ENCODE peak calls at places on chromosomes 11 and 22, in nine cellular contexts. One of them, this sample, is unnamed. For H3K36me3, the result is how much of the 10 kb centered on the place peaks cover.

GRCh38 chr11:46413755-46414465 is 22.3 kb upstream of the CHRM4 start:
- DNase-seq in bronchial epithelial cell: peak
- DNase-seq in Peyer's patch: no peak
- DNase-seq in IMR-90: peak
- DNase-seq in mucosa of descending colon: no peak
- DNase-seq in GM23338: no peak
- DNase-seq in SJCRH30: no peak
- DNase-seq in CD4-positive, CD25-positive, alpha-beta regulatory T cell: no peak
- DNase-seq in brain microvascular endothelial cell: no peak
- DNase-seq in this sample: no peak

GRCh38 chr11:23749762-23750430 is 747.0 kb upstream of the LUZP2 start:
- DNase-seq in bronchial epithelial cell: no peak
- DNase-seq in Peyer's patch: no peak
- DNase-seq in IMR-90: no peak
- DNase-seq in mucosa of descending colon: no peak
- DNase-seq in GM23338: no peak
- DNase-seq in SJCRH30: no peak
- DNase-seq in CD4-positive, CD25-positive, alpha-beta regulatory T cell: no peak
- DNase-seq in brain microvascular endothelial cell: no peak
- DNase-seq in this sample: no peak

GRCh38 chr22:45516923-45517675 is 14.4 kb downstream of the FBLN1 start:
- DNase-seq in bronchial epithelial cell: peak
- DNase-seq in Peyer's patch: no peak
- DNase-seq in IMR-90: peak
- DNase-seq in mucosa of descending colon: no peak
- DNase-seq in GM23338: peak
- DNase-seq in SJCRH30: no peak
- DNase-seq in CD4-positive, CD25-positive, alpha-beta regulatory T cell: no peak
- DNase-seq in brain microvascular endothelial cell: peak
- DNase-seq in this sample: no peak

GRCh38 chr11:28384418-28384817 is 276.2 kb downstream of the METTL15 start:
- DNase-seq in bronchial epithelial cell: peak
- DNase-seq in Peyer's patch: no peak
- DNase-seq in IMR-90: peak
- DNase-seq in mucosa of descending colon: no peak
- DNase-seq in GM23338: no peak
- DNase-seq in SJCRH30: peak
- DNase-seq in CD4-positive, CD25-positive, alpha-beta regulatory T cell: no peak
- DNase-seq in brain microvascular endothelial cell: peak
- DNase-seq in this sample: no peak

GRCh38 chr22:47178339-47178738 is 415.9 kb downstream of the TBC1D22A start:
- DNase-seq in bronchial epithelial cell: no peak
- DNase-seq in Peyer's patch: peak
- DNase-seq in IMR-90: no peak
- DNase-seq in mucosa of descending colon: no peak
- DNase-seq in GM23338: no peak
- DNase-seq in SJCRH30: no peak
- DNase-seq in CD4-positive, CD25-positive, alpha-beta regulatory T cell: no peak
- DNase-seq in brain microvascular endothelial cell: no peak
- DNase-seq in this sample: no peak

GRCh38 chr11:13391217-13391616 is 71.8 kb downstream of the BTBD10 start:
- DNase-seq in bronchial epithelial cell: no peak
- DNase-seq in Peyer's patch: no peak
- DNase-seq in IMR-90: no peak
- DNase-seq in mucosa of descending colon: no peak
- DNase-seq in GM23338: no peak
- DNase-seq in SJCRH30: no peak
- DNase-seq in CD4-positive, CD25-positive, alpha-beta regulatory T cell: no peak
- DNase-seq in brain microvascular endothelial cell: no peak
- DNase-seq in this sample: no peak

GRCh38 chr11:10934293-10934850 is 76.5 kb upstream of the ZBED5 start:
- DNase-seq in bronchial epithelial cell: no peak
- DNase-seq in Peyer's patch: no peak
- DNase-seq in IMR-90: no peak
- DNase-seq in mucosa of descending colon: peak
- DNase-seq in GM23338: no peak
- DNase-seq in SJCRH30: no peak
- DNase-seq in CD4-positive, CD25-positive, alpha-beta regulatory T cell: no peak
- DNase-seq in brain microvascular endothelial cell: no peak
- DNase-seq in this sample: no peak

GRCh38 chr11:128859563-128860441 is 7.3 kb downstream of the KCNJ1 start:
- DNase-seq in bronchial epithelial cell: peak
- DNase-seq in Peyer's patch: peak
- DNase-seq in IMR-90: peak
- DNase-seq in mucosa of descending colon: peak
- DNase-seq in GM23338: peak
- DNase-seq in SJCRH30: no peak
- DNase-seq in CD4-positive, CD25-positive, alpha-beta regulatory T cell: peak
- DNase-seq in brain microvascular endothelial cell: peak
- DNase-seq in this sample: peak

GRCh38 chr11:114244995-114245394 is 51.2 kb upstream of the NNMT start:
- DNase-seq in bronchial epithelial cell: no peak
- DNase-seq in Peyer's patch: no peak
- DNase-seq in IMR-90: no peak
- DNase-seq in mucosa of descending colon: no peak
- DNase-seq in GM23338: no peak
- DNase-seq in SJCRH30: no peak
- DNase-seq in CD4-positive, CD25-positive, alpha-beta regulatory T cell: no peak
- DNase-seq in brain microvascular endothelial cell: no peak
- DNase-seq in this sample: no peak

GRCh38 chr11:64366751-64367150 is 7.8 kb downstream of the RPS6KA4 start:
- DNase-seq in bronchial epithelial cell: peak
- DNase-seq in Peyer's patch: no peak
- DNase-seq in IMR-90: peak
- DNase-seq in mucosa of descending colon: no peak
- DNase-seq in GM23338: no peak
- DNase-seq in SJCRH30: no peak
- DNase-seq in CD4-positive, CD25-positive, alpha-beta regulatory T cell: no peak
- DNase-seq in brain microvascular endothelial cell: no peak
- DNase-seq in this sample: no peak

GRCh38 chr22:19756288-19757128 is 4.1 kb upstream of the TBX1 start:
- DNase-seq in bronchial epithelial cell: peak
- DNase-seq in Peyer's patch: peak
- DNase-seq in IMR-90: no peak
- DNase-seq in mucosa of descending colon: no peak
- DNase-seq in GM23338: peak
- DNase-seq in SJCRH30: no peak
- DNase-seq in CD4-positive, CD25-positive, alpha-beta regulatory T cell: peak
- DNase-seq in brain microvascular endothelial cell: no peak
- DNase-seq in this sample: peak

GRCh38 chr22:28798810-28799124 is 1.6 kb downstream of the XBP1 start:
- DNase-seq in bronchial epithelial cell: no peak
- DNase-seq in Peyer's patch: no peak
- DNase-seq in IMR-90: no peak
- DNase-seq in mucosa of descending colon: no peak
- DNase-seq in GM23338: no peak
- DNase-seq in SJCRH30: no peak
- DNase-seq in CD4-positive, CD25-positive, alpha-beta regulatory T cell: no peak
- DNase-seq in brain microvascular endothelial cell: peak
- DNase-seq in this sample: no peak

GRCh38 chr11:91163619-91164451 is 941.0 kb upstream of the CHORDC1 start:
- DNase-seq in bronchial epithelial cell: no peak
- DNase-seq in Peyer's patch: no peak
- DNase-seq in IMR-90: peak
- DNase-seq in mucosa of descending colon: no peak
- DNase-seq in GM23338: no peak
- DNase-seq in SJCRH30: peak
- DNase-seq in CD4-positive, CD25-positive, alpha-beta regulatory T cell: no peak
- DNase-seq in brain microvascular endothelial cell: peak
- DNase-seq in this sample: no peak

GRCh38 chr11:66686100-66686785 is 8.6 kb upstream of the RBM4B start:
- DNase-seq in bronchial epithelial cell: peak
- DNase-seq in Peyer's patch: no peak
- DNase-seq in IMR-90: no peak
- DNase-seq in mucosa of descending colon: no peak
- DNase-seq in GM23338: no peak
- DNase-seq in SJCRH30: no peak
- DNase-seq in CD4-positive, CD25-positive, alpha-beta regulatory T cell: no peak
- DNase-seq in brain microvascular endothelial cell: no peak
- DNase-seq in this sample: no peak

DNA sequence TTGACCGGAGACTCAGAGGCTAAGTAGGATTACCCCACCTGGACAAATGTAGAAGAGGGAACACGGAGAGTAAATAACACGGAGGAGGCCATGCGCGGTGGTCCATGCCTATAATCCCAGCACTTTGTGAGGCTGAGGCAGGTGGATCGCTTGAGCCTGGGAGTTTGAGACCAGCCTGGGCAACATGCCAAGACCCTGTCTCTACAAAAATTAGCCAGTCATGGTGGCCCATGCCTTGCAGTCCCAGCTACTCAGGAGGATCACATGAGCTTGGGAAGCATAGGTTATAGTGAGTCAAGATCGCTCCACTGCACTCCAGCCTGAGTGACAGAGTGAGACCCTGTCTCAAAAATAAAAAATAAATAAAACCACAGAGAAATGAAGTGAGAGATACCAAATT is 53.9 kb downstream of the AMOTL1 start:
- DNase-seq in bronchial epithelial cell: no peak
- DNase-seq in Peyer's patch: no peak
- DNase-seq in IMR-90: no peak
- DNase-seq in mucosa of descending colon: no peak
- DNase-seq in GM23338: no peak
- DNase-seq in SJCRH30: peak
- DNase-seq in CD4-positive, CD25-positive, alpha-beta regulatory T cell: no peak
- DNase-seq in brain microvascular endothelial cell: no peak
- DNase-seq in this sample: no peak
- H3K36me3 ChIP-seq in bronchial epithelial cell: under half
- H3K36me3 ChIP-seq in Peyer's patch: under half
- H3K36me3 ChIP-seq in IMR-90: half or more
- H3K36me3 ChIP-seq in mucosa of descending colon: under half
- H3K36me3 ChIP-seq in GM23338: under half
- H3K36me3 ChIP-seq in SJCRH30: half or more
- H3K36me3 ChIP-seq in CD4-positive, CD25-positive, alpha-beta regulatory T cell: under half
- H3K36me3 ChIP-seq in brain microvascular endothelial cell: half or more
- H3K36me3 ChIP-seq in this sample: under half

DNA sequence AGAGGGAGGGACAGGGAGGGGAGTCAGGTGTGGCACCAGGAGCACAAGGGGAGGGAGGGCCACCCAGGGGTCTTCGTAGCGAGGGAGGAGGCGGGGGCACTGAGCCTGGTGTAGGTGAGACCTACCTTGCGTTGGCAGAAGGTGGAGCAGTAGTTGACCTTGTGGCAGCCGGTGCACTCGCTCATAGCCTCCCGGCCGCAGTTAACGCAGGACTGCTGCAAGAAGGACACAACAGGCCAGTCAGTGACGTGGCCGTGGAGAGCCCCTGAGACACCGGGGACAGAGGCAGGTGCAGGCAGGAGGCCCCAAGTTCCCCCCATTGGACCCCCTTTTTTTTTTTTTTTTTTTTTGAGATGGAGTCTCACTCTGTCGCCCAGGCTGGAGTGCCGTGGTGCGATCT is 16.8 kb downstream of the DRD4 start:
- DNase-seq in bronchial epithelial cell: no peak
- DNase-seq in Peyer's patch: no peak
- DNase-seq in IMR-90: no peak
- DNase-seq in mucosa of descending colon: no peak
- DNase-seq in GM23338: no peak
- DNase-seq in SJCRH30: no peak
- DNase-seq in CD4-positive, CD25-positive, alpha-beta regulatory T cell: no peak
- DNase-seq in brain microvascular endothelial cell: no peak
- DNase-seq in this sample: no peak
- H3K36me3 ChIP-seq in bronchial epithelial cell: under half
- H3K36me3 ChIP-seq in Peyer's patch: under half
- H3K36me3 ChIP-seq in IMR-90: under half
- H3K36me3 ChIP-seq in mucosa of descending colon: under half
- H3K36me3 ChIP-seq in GM23338: under half
- H3K36me3 ChIP-seq in SJCRH30: under half
- H3K36me3 ChIP-seq in CD4-positive, CD25-positive, alpha-beta regulatory T cell: under half
- H3K36me3 ChIP-seq in brain microvascular endothelial cell: under half
- H3K36me3 ChIP-seq in this sample: under half

GRCh38 chr11:65621460-65621859 is 5.9 kb downstream of the PCNX3 start:
- DNase-seq in bronchial epithelial cell: no peak
- DNase-seq in Peyer's patch: no peak
- DNase-seq in IMR-90: no peak
- DNase-seq in mucosa of descending colon: no peak
- DNase-seq in GM23338: no peak
- DNase-seq in SJCRH30: no peak
- DNase-seq in CD4-positive, CD25-positive, alpha-beta regulatory T cell: no peak
- DNase-seq in brain microvascular endothelial cell: no peak
- DNase-seq in this sample: no peak
- H3K36me3 ChIP-seq in bronchial epithelial cell: half or more
- H3K36me3 ChIP-seq in Peyer's patch: under half
- H3K36me3 ChIP-seq in IMR-90: half or more
- H3K36me3 ChIP-seq in mucosa of descending colon: under half
- H3K36me3 ChIP-seq in GM23338: under half
- H3K36me3 ChIP-seq in SJCRH30: under half
- H3K36me3 ChIP-seq in CD4-positive, CD25-positive, alpha-beta regulatory T cell: half or more
- H3K36me3 ChIP-seq in brain microvascular endothelial cell: half or more
- H3K36me3 ChIP-seq in this sample: under half

GRCh38 chr11:132840660-132841059 is 691.6 kb downstream of the OPCML start:
- DNase-seq in bronchial epithelial cell: no peak
- DNase-seq in Peyer's patch: no peak
- DNase-seq in IMR-90: no peak
- DNase-seq in mucosa of descending colon: no peak
- DNase-seq in GM23338: no peak
- DNase-seq in SJCRH30: no peak
- DNase-seq in CD4-positive, CD25-positive, alpha-beta regulatory T cell: no peak
- DNase-seq in brain microvascular endothelial cell: no peak
- DNase-seq in this sample: no peak

GRCh38 chr11:132838621-132839020 is 693.7 kb downstream of the OPCML start:
- DNase-seq in bronchial epithelial cell: peak
- DNase-seq in Peyer's patch: no peak
- DNase-seq in IMR-90: peak
- DNase-seq in mucosa of descending colon: no peak
- DNase-seq in GM23338: no peak
- DNase-seq in SJCRH30: peak
- DNase-seq in CD4-positive, CD25-positive, alpha-beta regulatory T cell: no peak
- DNase-seq in brain microvascular endothelial cell: peak
- DNase-seq in this sample: no peak

GRCh38 chr11:132840220-132840619 is 692.1 kb downstream of the OPCML start:
- DNase-seq in bronchial epithelial cell: no peak
- DNase-seq in Peyer's patch: no peak
- DNase-seq in IMR-90: no peak
- DNase-seq in mucosa of descending colon: no peak
- DNase-seq in GM23338: no peak
- DNase-seq in SJCRH30: no peak
- DNase-seq in CD4-positive, CD25-positive, alpha-beta regulatory T cell: no peak
- DNase-seq in brain microvascular endothelial cell: no peak
- DNase-seq in this sample: no peak

GRCh38 chr11:132844956-132845355 is 687.3 kb downstream of the OPCML start:
- DNase-seq in bronchial epithelial cell: peak
- DNase-seq in Peyer's patch: no peak
- DNase-seq in IMR-90: peak
- DNase-seq in mucosa of descending colon: no peak
- DNase-seq in GM23338: no peak
- DNase-seq in SJCRH30: peak
- DNase-seq in CD4-positive, CD25-positive, alpha-beta regulatory T cell: no peak
- DNase-seq in brain microvascular endothelial cell: peak
- DNase-seq in this sample: no peak

GRCh38 chr11:132839226-132839625 is 693.1 kb downstream of the OPCML start:
- DNase-seq in bronchial epithelial cell: no peak
- DNase-seq in Peyer's patch: no peak
- DNase-seq in IMR-90: no peak
- DNase-seq in mucosa of descending colon: no peak
- DNase-seq in GM23338: no peak
- DNase-seq in SJCRH30: no peak
- DNase-seq in CD4-positive, CD25-positive, alpha-beta regulatory T cell: no peak
- DNase-seq in brain microvascular endothelial cell: no peak
- DNase-seq in this sample: no peak
- H3K36me3 ChIP-seq in bronchial epithelial cell: under half
- H3K36me3 ChIP-seq in Peyer's patch: under half
- H3K36me3 ChIP-seq in IMR-90: under half
- H3K36me3 ChIP-seq in mucosa of descending colon: under half
- H3K36me3 ChIP-seq in GM23338: under half
- H3K36me3 ChIP-seq in SJCRH30: under half
- H3K36me3 ChIP-seq in CD4-positive, CD25-positive, alpha-beta regulatory T cell: under half
- H3K36me3 ChIP-seq in brain microvascular endothelial cell: under half
- H3K36me3 ChIP-seq in this sample: under half

GRCh38 chr11:119026970-119027369 is 3.7 kb downstream of the SLC37A4 start:
- DNase-seq in bronchial epithelial cell: no peak
- DNase-seq in Peyer's patch: peak
- DNase-seq in IMR-90: no peak
- DNase-seq in mucosa of descending colon: no peak
- DNase-seq in GM23338: no peak
- DNase-seq in SJCRH30: no peak
- DNase-seq in CD4-positive, CD25-positive, alpha-beta regulatory T cell: no peak
- DNase-seq in brain microvascular endothelial cell: no peak
- DNase-seq in this sample: no peak
- H3K36me3 ChIP-seq in bronchial epithelial cell: under half
- H3K36me3 ChIP-seq in Peyer's patch: under half
- H3K36me3 ChIP-seq in IMR-90: under half
- H3K36me3 ChIP-seq in mucosa of descending colon: under half
- H3K36me3 ChIP-seq in GM23338: under half
- H3K36me3 ChIP-seq in SJCRH30: under half
- H3K36me3 ChIP-seq in CD4-positive, CD25-positive, alpha-beta regulatory T cell: under half
- H3K36me3 ChIP-seq in brain microvascular endothelial cell: under half
- H3K36me3 ChIP-seq in this sample: under half